ENCODE peak calls at places on chromosomes 4 and X, in eight cellular contexts. F, B, N, M, J, O, L and S are unnamed samples.

GRCh38 chrX:116232833-116233232 is 62.3 kb downstream of the AGTR2 start:
- DNase-seq in B (no peak), O (no peak), N (peak; percentile 2), L (no peak), F (no peak), M (no peak), J (no peak), S (no peak)

GRCh38 chr4:83662204-83662603 is 126.3 kb downstream of the GPAT3 start:
- DNase-seq in O (no peak), L (no peak), J (no peak), N (no peak), B (no peak), M (no peak), F (no peak), S (no peak)

GRCh38 chrX:3345281-3346081 is 971 bp downstream of the MXRA5 start:
- DNase-seq in L (peak; percentile 3), N (peak; percentile 9), M (no peak), B (no peak), F (no peak), O (no peak), J (no peak), S (no peak)

GRCh38 chrX:31609130-31609529 is 537.3 kb upstream of the FTHL17 start:
- DNase-seq in B (no peak), F (no peak), O (no peak), M (no peak), L (no peak), J (no peak), N (peak; percentile 14), S (no peak)

GRCh38 chr4:169079942-169080827 is 70.1 kb upstream of the CBR4 start:
- DNase-seq in J (no peak), O (peak; percentile 68), N (peak; percentile 48), M (no peak), L (no peak), B (no peak), F (no peak), S (no peak)

GRCh38 chr4:166091914-166092510 is 219.0 kb downstream of the TLL1 start:
- DNase-seq in F (no peak), L (peak; percentile 42), O (peak; percentile 3), B (no peak), J (no peak), M (peak; percentile 8), N (peak; percentile 23), S (no peak)

GRCh38 chrX:72019487-72019886 is 108.8 kb downstream of the NHSL2 start:
- DNase-seq in L (no peak), J (no peak), O (no peak), N (no peak), M (no peak), F (no peak), B (no peak), S (no peak)

GRCh38 chr4:1410491-1411325 is 4.5 kb upstream of the NKX1-1 start:
- DNase-seq in F (peak; percentile 25), J (no peak), O (peak; percentile 76), B (peak; percentile 71), L (no peak), N (peak; percentile 72), M (no peak), S (no peak)

GRCh38 chrX:98111684-98112083 is 1228.0 kb downstream of the RPA4 start:
- DNase-seq in L (no peak), J (no peak), B (no peak), N (no peak), O (no peak), M (no peak), F (no peak), S (no peak)

GRCh38 chrX:152892999-152893605 is 4.8 kb upstream of the ZNF185 start:
- DNase-seq in O (peak; percentile 12), N (no peak), B (no peak), L (no peak), M (no peak), J (no peak), F (no peak), S (no peak)

GRCh38 chr4:153112071-153112460 is 92.2 kb upstream of the TRIM2 start:
- DNase-seq in N (no peak), M (peak; percentile 40), B (no peak), O (no peak), F (no peak), J (no peak), L (no peak), S (no peak)

GRCh38 chr4:8221476-8221875 is 22.4 kb downstream of the SH3TC1 start:
- DNase-seq in M (no peak), O (peak; percentile 58), N (no peak), L (no peak), B (no peak), F (no peak), J (no peak), S (no peak)

GRCh38 chr4:55468724-55469123 is 73.0 kb downstream of the TMEM165 start:
- DNase-seq in N (no peak), B (no peak), F (no peak), O (no peak), M (no peak), L (no peak), J (no peak), S (no peak)

GRCh38 chr4:25710637-25711036 is 55.0 kb downstream of the SLC34A2 start:
- DNase-seq in M (no peak), N (no peak), L (no peak), F (no peak), O (no peak), J (no peak), B (no peak), S (no peak)

GRCh38 chr4:106763044-106763443 is 273.1 kb downstream of the DKK2 start:
- DNase-seq in N (no peak), B (no peak), J (no peak), F (no peak), O (no peak), L (no peak), M (no peak), S (no peak)

GRCh38 chr4:71498002-71498401 is 159.2 kb downstream of the SLC4A4 start:
- DNase-seq in F (no peak), O (no peak), L (no peak), B (no peak), J (no peak), M (no peak), N (no peak), S (no peak)

GRCh38 chrX:79082886-79083285 is 61.6 kb upstream of the GPR174 start:
- DNase-seq in J (no peak), N (no peak), M (no peak), F (no peak), B (no peak), L (no peak), O (no peak), S (no peak)

GRCh38 chr4:107138433-107138832 is 102.3 kb upstream of the DKK2 start:
- DNase-seq in L (no peak), N (no peak), B (no peak), M (no peak), O (no peak), F (no peak), J (no peak), S (no peak)